ENCODE peak calls at places on chromosomes 6 and 20, in seven cellular contexts. X is GM12865, U is fibroblast of lung, I is AG04449, K is mucosa of descending colon, L is OCI-LY7, S is neural progenitor cell. M is an unnamed sample.

GRCh38 chr6:129192458-129192989 is 309.6 kb downstream of the LAMA2 start:
- DNase-seq in X (no peak), U (no peak), I (no peak), K (no peak), L (no peak), S (no peak), M (no peak)

GRCh38 chr6:135651964-135652755 is 154.6 kb upstream of the AHI1 start:
- DNase-seq in X (peak), U (peak), I (no peak), K (no peak), L (no peak), S (peak), M (no peak)

GRCh38 chr6:36848658-36849441 is 9.6 kb upstream of the CPNE5 start:
- DNase-seq in X (no peak), U (no peak), I (no peak), K (peak), L (no peak), S (peak), M (no peak)

GRCh38 chr6:15907914-15908518 is 220.9 kb upstream of the MYLIP start:
- DNase-seq in X (no peak), U (no peak), I (no peak), K (no peak), L (no peak), S (no peak), M (no peak)

GRCh38 chr6:30263734-30264133 is 50.5 kb upstream of the TRIM26 start:
- DNase-seq in X (no peak), U (peak), I (no peak), K (no peak), L (no peak), S (no peak), M (peak)

GRCh38 chr20:46004813-46005505 is 3.7 kb upstream of the MMP9 start:
- DNase-seq in X (peak), U (no peak), I (no peak), K (no peak), L (peak), S (no peak), M (no peak)

GRCh38 chr20:36744764-36745191 is 1.1 kb downstream of the NDRG3 start:
- DNase-seq in X (no peak), U (peak), I (peak), K (no peak), L (no peak), S (peak), M (no peak)

GRCh38 chr6:9405369-9405768 is 970.0 kb upstream of the SLC35B3 start:
- DNase-seq in X (no peak), U (peak), I (no peak), K (no peak), L (no peak), S (no peak), M (peak)

GRCh38 chr6:169529931-169530761 is 171.7 kb downstream of the WDR27 start:
- DNase-seq in X (no peak), U (peak), I (no peak), K (peak), L (no peak), S (no peak), M (no peak)

GRCh38 chr6:100116409-100117194 is 122.6 kb upstream of the MCHR2 start:
- DNase-seq in X (peak), U (peak), I (no peak), K (no peak), L (peak), S (peak), M (peak)

GRCh38 chr20:57573893-57574292 is 13.0 kb downstream of the PCK1 start:
- DNase-seq in X (no peak), U (no peak), I (no peak), K (peak), L (peak), S (no peak), M (no peak)

GRCh38 chr6:41546475-41546865 is 289 bp downstream of the FOXP4 start:
- DNase-seq in X (no peak), U (no peak), I (no peak), K (no peak), L (peak), S (no peak), M (no peak)

GRCh38 chr6:144278659-144279314 is 6.3 kb upstream of the UTRN start:
- DNase-seq in X (no peak), U (no peak), I (no peak), K (no peak), L (no peak), S (no peak), M (no peak)

DNA sequence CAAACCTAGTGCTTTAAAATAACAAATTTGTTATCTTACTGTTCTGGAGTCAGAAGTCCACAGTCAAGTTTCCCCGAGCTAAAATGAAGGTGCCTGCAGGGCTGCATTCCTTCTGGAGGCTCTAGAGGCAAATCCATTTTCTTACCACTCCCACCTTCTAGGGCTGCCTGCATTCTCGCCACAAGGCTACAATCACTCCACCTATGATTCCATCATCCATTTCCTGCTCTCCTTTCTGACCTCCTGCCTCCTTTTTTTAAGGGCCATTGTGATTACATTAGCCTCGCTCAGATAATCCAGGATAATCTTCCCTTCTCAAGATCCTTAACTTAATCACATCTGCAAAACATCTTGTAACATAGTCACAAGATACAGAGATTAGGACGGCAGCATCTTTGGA is 42.4 kb upstream of the SIRT5 start:
- DNase-seq in X (no peak), U (no peak), I (no peak), K (no peak), L (no peak), S (peak), M (no peak)
- H3K4me3 ChIP-seq in X (no peak), U (no peak), I (no peak), K (no peak), L (no peak), S (no peak), M (no peak)

DNA sequence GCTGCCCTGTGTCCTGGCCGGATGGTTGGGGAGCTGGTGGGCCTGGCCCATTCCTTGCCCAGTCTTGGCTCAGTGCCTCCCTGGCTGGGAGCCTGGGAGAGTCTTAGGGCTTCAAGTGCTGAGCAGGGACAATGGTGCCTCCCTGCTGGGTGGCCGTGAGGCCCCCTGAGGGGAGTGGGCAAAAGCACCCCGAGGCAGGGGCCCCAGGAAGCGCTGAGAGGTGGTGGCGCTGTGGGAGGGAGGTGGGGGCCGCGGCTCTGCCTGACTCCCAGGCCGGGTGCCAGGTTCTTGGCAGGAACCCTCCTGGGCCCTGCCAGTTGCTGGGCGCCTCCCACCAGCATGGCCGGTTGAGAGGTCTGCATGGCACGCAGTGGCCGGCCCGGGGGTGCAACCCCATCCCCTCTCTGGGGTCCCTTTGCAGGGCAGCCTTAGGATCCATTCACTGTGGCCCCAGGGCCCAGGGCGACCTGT is 9.3 kb upstream of the RPS21 start:
- DNase-seq in X (no peak), U (no peak), I (no peak), K (no peak), L (no peak), S (no peak), M (no peak)
- TF ChIP-seq CTCF in X (no peak), U (no peak), I (no peak), K (no peak), L (no peak), S (no peak), M (no peak)

GRCh38 chr6:32109114-32109764 is at the start of gene TNXB:
- DNase-seq in X (no peak), U (no peak), I (no peak), K (peak), L (no peak), S (no peak), M (no peak)

GRCh38 chr6:32107447-32107846 is 1.7 kb downstream of the TNXB start:
- DNase-seq in X (no peak), U (no peak), I (no peak), K (no peak), L (no peak), S (no peak), M (no peak)

GRCh38 chr6:32109765-32110160 is 625 bp upstream of the TNXB start:
- DNase-seq in X (no peak), U (no peak), I (no peak), K (no peak), L (no peak), S (no peak), M (no peak)

GRCh38 chr6:32108094-32108627 is 977 bp downstream of the TNXB start:
- DNase-seq in X (no peak), U (no peak), I (no peak), K (peak), L (no peak), S (peak), M (peak)

GRCh38 chr6:32108727-32109113 is 418 bp downstream of the TNXB start:
- DNase-seq in X (no peak), U (no peak), I (no peak), K (no peak), L (no peak), S (no peak), M (no peak)
- H3K4me3 ChIP-seq in X (no peak), U (peak), I (no peak), K (no peak), L (no peak), S (no peak), M (no peak)

DNA sequence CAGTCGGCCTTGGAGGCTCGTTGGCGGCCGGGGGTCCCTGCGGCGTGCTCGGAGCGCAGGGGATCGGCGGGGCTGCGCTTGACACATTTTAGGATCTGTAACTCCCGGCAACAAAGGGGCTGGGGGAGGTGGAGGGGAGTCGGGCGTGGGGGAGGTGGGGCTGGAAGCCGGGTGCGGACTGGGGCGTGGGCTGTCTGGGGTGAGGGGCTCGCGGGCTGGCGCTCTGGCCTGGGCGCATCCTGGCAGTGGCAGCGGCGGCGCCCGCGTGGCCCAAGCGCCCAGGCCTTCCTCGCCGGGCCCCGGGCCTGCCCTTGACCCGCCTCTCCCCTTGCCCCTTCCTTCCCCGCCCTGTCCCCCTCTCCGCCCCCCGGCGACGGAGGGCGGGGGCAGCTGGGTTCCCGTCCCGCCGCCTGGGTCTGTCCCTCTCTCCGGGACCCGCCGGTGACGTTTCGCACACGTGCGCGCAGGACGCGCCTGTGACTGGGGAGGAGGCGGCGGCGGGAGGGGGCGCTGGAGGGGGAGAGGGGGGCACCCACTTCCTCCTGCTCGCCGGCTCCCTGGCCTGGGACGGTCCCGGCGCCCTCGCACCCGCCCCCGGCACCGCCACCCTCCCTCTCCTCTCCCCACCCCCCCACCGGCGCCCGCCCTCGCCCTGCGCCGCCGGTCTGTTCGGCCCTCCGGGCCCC is 1.5 kb downstream of the E2F3 start:
- DNase-seq in X (peak), U (peak), I (no peak), K (peak), L (peak), S (peak), M (peak)
- TF ChIP-seq CTCF in X (no peak), U (no peak), I (no peak), K (no peak), L (no peak), S (no peak), M (no peak)

GRCh38 chr6:150037526-150038201 is 12.3 kb upstream of the RAET1L start:
- DNase-seq in X (no peak), U (no peak), I (no peak), K (no peak), L (no peak), S (peak), M (no peak)
- H3K4me3 ChIP-seq in X (no peak), U (no peak), I (no peak), K (no peak), L (no peak), S (peak), M (no peak)

GRCh38 chr6:31474871-31475286 is 23.1 kb upstream of the MICB start:
- DNase-seq in X (no peak), U (no peak), I (no peak), K (no peak), L (no peak), S (peak), M (no peak)
- TF ChIP-seq CTCF in X (peak), U (peak), I (peak), K (no peak), L (peak), S (peak), M (peak)

GRCh38 chr20:35015863-35016193 is 60.2 kb downstream of the MYH7B start:
- DNase-seq in X (no peak), U (no peak), I (no peak), K (no peak), L (no peak), S (no peak), M (no peak)
- H3K4me3 ChIP-seq in X (no peak), U (no peak), I (no peak), K (no peak), L (no peak), S (no peak), M (no peak)